ENCODE peak calls at places on chromosome 1, in seven cellular contexts. T is breast epithelium; Z is CD4-positive, CD25-positive, alpha-beta regulatory T cell; N is HCT116; R is mesendoderm; J is psoas muscle; O is pancreas. B is an unnamed sample.

GRCh38 chr1:65339866-65340483 is 30.6 kb downstream of the DNAJC6 start:
- DNase-seq in N (no peak), J (no peak), Z (no peak), T (no peak), R (no peak), O (no peak), B (no peak)

GRCh38 chr1:220498188-220498587 is 29.7 kb upstream of the MARK1 start:
- DNase-seq in Z (no peak), N (no peak), R (no peak), T (no peak), O (no peak), J (no peak), B (no peak)

GRCh38 chr1:229691362-229691761 is 65.3 kb downstream of the URB2 start:
- DNase-seq in N (no peak), R (no peak), Z (no peak), O (no peak), T (no peak), J (no peak), B (no peak)

GRCh38 chr1:145690587-145691558 is 16.3 kb downstream of the PDZK1 start:
- DNase-seq in O (no peak), Z (no peak), R (peak), T (peak), J (no peak), N (no peak), B (no peak)

GRCh38 chr1:152495066-152495675 is 15.4 kb upstream of the LCE5A start:
- DNase-seq in O (no peak), J (no peak), R (peak), T (no peak), Z (no peak), N (no peak), B (no peak)

GRCh38 chr1:168623003-168623828 is 46.8 kb downstream of the XCL1 start:
- DNase-seq in R (peak), O (no peak), T (no peak), Z (no peak), J (peak), N (peak), B (no peak)

GRCh38 chr1:214504330-214504729 is 47.1 kb downstream of the PTPN14 start:
- DNase-seq in R (no peak), N (no peak), Z (no peak), T (no peak), O (no peak), J (peak), B (no peak)

GRCh38 chr1:55215194-55216021 is at the start of gene USP24:
- DNase-seq in O (peak), T (peak), Z (peak), J (peak), N (peak), R (peak), B (peak)

GRCh38 chr1:87449348-87449963 is 120.8 kb downstream of the LMO4 start:
- DNase-seq in Z (no peak), R (no peak), N (no peak), O (peak), T (peak), J (no peak), B (no peak)

GRCh38 chr1:38082678-38083317 is 36.2 kb upstream of the POU3F1 start:
- DNase-seq in O (no peak), R (peak), N (no peak), T (no peak), J (no peak), Z (no peak), B (no peak)

GRCh38 chr1:107879338-107879737 is 85.6 kb downstream of the VAV3 start:
- DNase-seq in J (no peak), N (no peak), O (no peak), T (no peak), Z (no peak), R (no peak), B (no peak)

GRCh38 chr1:154886281-154887036 is 16.4 kb upstream of the KCNN3 start:
- DNase-seq in T (no peak), O (no peak), N (no peak), R (peak), Z (no peak), J (no peak), B (no peak)
- H3K27ac ChIP-seq in T (no peak), O (no peak), N (no peak), R (no peak), Z (no peak), J (no peak), B (no peak)

GRCh38 chr1:235239821-235240220 is 78.8 kb upstream of the RBM34 start:
- DNase-seq in R (peak), N (no peak), J (no peak), T (no peak), O (no peak), Z (no peak), B (no peak)
- H3K27ac ChIP-seq in R (no peak), N (no peak), J (no peak), T (no peak), O (no peak), Z (no peak), B (no peak)

GRCh38 chr1:41151846-41152245 is 90.3 kb downstream of the SCMH1 start:
- DNase-seq in J (no peak), T (no peak), N (no peak), R (peak), O (no peak), Z (no peak), B (no peak)
- H3K27ac ChIP-seq in J (no peak), T (peak), N (no peak), R (no peak), O (peak), Z (no peak), B (no peak)

GRCh38 chr1:84889437-84889836 is 3.6 kb downstream of the LPAR3 start:
- DNase-seq in R (no peak), Z (no peak), N (no peak), J (no peak), O (no peak), T (no peak), B (no peak)
- H3K27ac ChIP-seq in R (no peak), Z (no peak), N (no peak), J (no peak), O (no peak), T (no peak), B (no peak)

DNA sequence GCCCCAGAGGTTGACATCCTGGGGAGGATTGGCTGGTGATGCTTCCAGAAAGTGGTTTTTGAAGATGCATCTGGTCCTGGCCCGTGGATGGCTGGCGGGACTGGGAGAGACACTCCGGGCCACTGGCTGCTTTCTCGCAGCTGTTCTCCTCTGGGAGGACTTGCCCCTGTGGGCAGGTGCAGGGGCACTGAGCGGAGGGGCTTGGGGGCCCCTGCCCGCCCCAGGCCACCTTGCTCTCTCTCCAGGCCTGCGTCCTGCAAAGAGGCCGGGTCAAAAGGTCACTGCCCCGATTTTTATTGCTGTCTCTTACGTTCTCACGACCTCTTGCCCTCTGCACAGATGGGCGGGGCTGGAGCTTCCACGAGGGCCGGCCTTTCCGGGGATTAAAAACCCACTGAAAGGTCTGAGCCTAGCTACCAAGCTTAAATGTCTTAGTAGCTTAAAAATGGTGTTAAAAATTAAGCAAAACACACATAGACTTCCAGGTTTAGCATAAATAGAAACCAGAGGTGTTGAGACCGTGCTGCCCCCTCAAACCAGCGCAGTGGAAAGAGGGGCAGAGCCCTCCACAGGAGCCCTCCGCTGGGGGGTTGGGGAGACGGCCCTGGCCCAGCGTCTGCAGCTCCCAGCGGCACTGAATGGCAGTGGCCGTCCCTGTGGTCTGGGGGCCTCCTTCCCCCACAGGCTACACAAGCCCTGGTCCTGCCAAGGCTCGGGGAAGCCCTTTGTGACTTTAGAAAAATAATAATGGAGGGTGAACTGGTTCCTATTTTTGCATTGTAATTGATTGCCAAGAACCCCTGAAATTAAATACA is 43.9 kb downstream of the SKI start:
- DNase-seq in O (no peak), T (no peak), R (no peak), Z (no peak), N (no peak), J (peak), B (no peak)
- H3K27ac ChIP-seq in O (no peak), T (no peak), R (no peak), Z (no peak), N (no peak), J (no peak), B (no peak)

GRCh38 chr1:42336978-42337377 is 1.9 kb upstream of the FOXJ3 start:
- DNase-seq in J (no peak), O (no peak), Z (no peak), N (no peak), T (no peak), R (peak), B (no peak)
- H3K27ac ChIP-seq in J (no peak), O (peak), Z (no peak), N (no peak), T (no peak), R (peak), B (no peak)

DNA sequence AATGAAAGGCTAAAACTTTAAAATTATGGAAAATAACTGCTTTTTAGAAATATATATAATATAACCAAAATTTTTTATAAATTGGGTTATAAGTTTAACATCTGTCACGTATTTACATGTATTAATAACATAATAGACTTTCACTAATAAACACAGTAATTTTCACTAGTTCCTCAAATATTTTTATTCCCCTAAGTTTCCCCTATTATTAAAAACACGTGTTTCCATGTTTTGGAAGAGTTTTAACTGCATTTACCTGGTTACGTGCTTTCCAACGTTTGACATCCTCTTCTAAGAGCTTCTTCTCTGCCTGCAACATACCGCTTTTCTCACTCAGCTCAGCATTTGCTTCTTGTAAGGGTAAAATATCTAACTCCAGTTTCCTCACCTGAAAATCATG is 34.3 kb downstream of the TPR start:
- DNase-seq in N (no peak), T (no peak), J (no peak), O (no peak), Z (no peak), R (no peak), B (no peak)
- H3K27ac ChIP-seq in N (no peak), T (no peak), J (no peak), O (no peak), Z (no peak), R (no peak), B (no peak)

B was measured in substantia nigra.